ENCODE peak calls at places on chromosome 9, in eight cellular contexts. X is foreskin fibroblast, O is sigmoid colon, V is PC-3, Q is MM.1S, D is kidney epithelial cell, J is cardiac fibroblast, L is AG10803. M is an unnamed sample.

GRCh38 chr9:107170801-107171200 is 112.3 kb upstream of the RAD23B start:
- DNase-seq in X (no peak), O (no peak), V (no peak), Q (peak), D (no peak), J (no peak), L (peak), M (no peak)

GRCh38 chr9:115891929-115892328 is 261.7 kb upstream of the PAPPA start:
- DNase-seq in X (peak), O (no peak), V (peak), Q (no peak), D (no peak), J (peak), L (peak), M (no peak)

GRCh38 chr9:129667850-129668249 is 2.4 kb downstream of the PRRX2 start:
- DNase-seq in X (peak), O (no peak), V (peak), Q (no peak), D (no peak), J (no peak), L (peak), M (no peak)

GRCh38 chr9:6106576-6107339 is 91.3 kb upstream of the RANBP6 start:
- DNase-seq in X (peak), O (no peak), V (peak), Q (peak), D (no peak), J (peak), L (peak), M (no peak)

GRCh38 chr9:130117816-130118632 is 54.2 kb upstream of the NCS1 start:
- DNase-seq in X (peak), O (peak), V (peak), Q (no peak), D (no peak), J (peak), L (peak), M (no peak)

GRCh38 chr9:69546265-69546664 is 125.9 kb downstream of the APBA1 start:
- DNase-seq in X (peak), O (no peak), V (no peak), Q (no peak), D (no peak), J (peak), L (peak), M (no peak)

GRCh38 chr9:134172198-134173126 is 8.1 kb upstream of the RNU6ATAC start:
- DNase-seq in X (no peak), O (peak), V (no peak), Q (no peak), D (no peak), J (no peak), L (no peak), M (no peak)

GRCh38 chr9:137266162-137266527 is 11.0 kb downstream of the NELFB start:
- DNase-seq in X (no peak), O (no peak), V (no peak), Q (no peak), D (no peak), J (no peak), L (no peak), M (no peak)

GRCh38 chr9:130866474-130866965 is 30.1 kb downstream of the QRFP start:
- DNase-seq in X (peak), O (peak), V (peak), Q (peak), D (peak), J (peak), L (peak), M (no peak)

GRCh38 chr9:82271099-82271498 is 282.5 kb downstream of the SPATA31D1 start:
- DNase-seq in X (peak), O (no peak), V (peak), Q (no peak), D (peak), J (peak), L (peak), M (no peak)

GRCh38 chr9:1647776-1648175 is 367.4 kb upstream of the SMARCA2 start:
- DNase-seq in X (peak), O (no peak), V (peak), Q (no peak), D (no peak), J (no peak), L (peak), M (no peak)

GRCh38 chr9:108511200-108511756 is 344.5 kb downstream of the ACTL7B start:
- DNase-seq in X (peak), O (no peak), V (no peak), Q (no peak), D (no peak), J (peak), L (peak), M (no peak)

GRCh38 chr9:19998823-19999455 is 210.1 kb upstream of the SLC24A2 start:
- DNase-seq in X (peak), O (no peak), V (peak), Q (no peak), D (no peak), J (no peak), L (peak), M (peak)

GRCh38 chr9:19998153-19998552 is 209.3 kb upstream of the SLC24A2 start:
- DNase-seq in X (peak), O (no peak), V (peak), Q (no peak), D (no peak), J (peak), L (peak), M (peak)

GRCh38 chr9:19999491-20000057 is 210.7 kb upstream of the SLC24A2 start:
- DNase-seq in X (peak), O (no peak), V (peak), Q (no peak), D (peak), J (peak), L (peak), M (peak)

GRCh38 chr9:19995619-19996018 is 206.8 kb upstream of the SLC24A2 start:
- DNase-seq in X (no peak), O (no peak), V (no peak), Q (no peak), D (no peak), J (no peak), L (no peak), M (no peak)

DNA sequence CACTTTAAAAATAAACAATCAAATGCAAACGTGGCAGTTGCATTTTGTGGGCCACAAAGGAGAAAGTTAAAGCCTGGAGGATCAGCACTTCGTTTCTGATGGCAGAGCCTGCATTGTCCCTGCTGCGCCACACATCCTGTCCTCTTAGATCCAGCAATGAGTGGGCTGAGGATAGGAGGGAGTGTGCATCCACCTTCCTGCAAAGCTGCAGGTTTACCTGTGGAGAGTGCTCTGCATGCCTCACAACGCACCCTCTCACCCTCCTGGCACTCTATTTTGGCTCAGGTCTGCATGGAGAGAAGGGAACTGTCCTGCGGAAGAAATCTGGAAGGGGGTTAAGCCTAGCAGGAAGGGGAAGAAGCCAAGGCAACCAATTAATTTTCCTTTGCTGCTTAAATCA is 212.2 kb upstream of the SLC24A2 start:
- DNase-seq in X (no peak), O (no peak), V (no peak), Q (no peak), D (no peak), J (no peak), L (no peak), M (no peak)
- TF ChIP-seq CTCF in X (no peak), O (no peak), V (no peak), Q (no peak), D (no peak), J (no peak), L (no peak), M (no peak)

DNA sequence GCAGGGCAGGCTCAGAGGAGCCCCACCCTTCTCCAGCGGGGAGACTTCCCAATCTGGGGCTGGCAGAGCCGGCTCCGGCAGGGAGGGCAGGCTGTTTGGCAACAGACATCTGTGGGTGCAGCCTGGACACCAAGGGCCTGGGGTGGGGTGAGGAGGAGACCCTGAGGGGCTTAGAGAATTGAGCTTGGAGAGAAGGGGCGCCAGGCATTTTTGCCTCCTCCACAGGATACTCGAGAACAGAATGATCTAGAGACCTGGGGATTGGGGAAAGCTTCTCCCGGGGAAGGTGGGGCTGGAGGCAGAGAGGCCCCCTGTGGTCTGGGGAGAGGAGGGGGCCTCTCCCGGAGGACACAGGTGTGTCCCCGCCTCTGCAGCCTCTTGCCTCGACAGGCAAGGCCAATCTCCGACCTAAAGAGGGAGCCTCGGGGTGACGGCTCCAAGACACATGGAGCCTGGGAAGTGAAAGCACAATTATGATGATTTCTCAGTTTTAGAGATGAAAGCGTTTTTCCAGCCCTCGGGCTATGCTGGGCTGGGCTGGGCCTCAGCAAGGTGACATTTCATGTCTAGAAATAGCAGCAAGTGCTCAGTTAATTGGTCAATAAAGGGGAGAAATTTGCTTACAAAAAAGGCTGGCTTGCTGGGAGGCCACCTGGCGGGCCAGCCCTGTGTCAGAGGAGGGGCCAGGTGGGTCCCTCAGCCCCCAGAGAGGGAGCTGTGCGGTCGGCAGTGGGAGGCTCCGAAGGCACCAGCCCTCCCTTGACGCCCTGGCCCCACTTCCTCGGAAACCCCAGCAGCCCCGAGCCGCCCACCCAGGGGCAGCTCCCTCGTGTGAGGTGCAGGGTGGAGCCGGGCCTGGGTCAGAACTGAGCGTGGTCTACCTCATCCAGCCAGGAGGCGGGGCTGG is 8.2 kb downstream of the LHX3 start:
- DNase-seq in X (no peak), O (no peak), V (peak), Q (no peak), D (no peak), J (no peak), L (no peak), M (no peak)
- H3K4me3 ChIP-seq in X (no peak), O (no peak), V (no peak), Q (no peak), D (no peak), J (no peak), L (no peak), M (no peak)

GRCh38 chr9:97761879-97762278 is 64.7 kb upstream of the XPA start:
- DNase-seq in X (no peak), O (no peak), V (no peak), Q (no peak), D (no peak), J (no peak), L (no peak), M (no peak)

GRCh38 chr9:97756991-97757390 is 59.9 kb upstream of the XPA start:
- DNase-seq in X (no peak), O (no peak), V (no peak), Q (no peak), D (no peak), J (no peak), L (no peak), M (no peak)

GRCh38 chr9:97758334-97758916 is 61.3 kb upstream of the XPA start:
- DNase-seq in X (no peak), O (no peak), V (no peak), Q (no peak), D (no peak), J (no peak), L (no peak), M (no peak)

GRCh38 chr9:97761066-97761598 is 64.0 kb upstream of the XPA start:
- DNase-seq in X (no peak), O (no peak), V (no peak), Q (no peak), D (no peak), J (no peak), L (no peak), M (no peak)

DNA sequence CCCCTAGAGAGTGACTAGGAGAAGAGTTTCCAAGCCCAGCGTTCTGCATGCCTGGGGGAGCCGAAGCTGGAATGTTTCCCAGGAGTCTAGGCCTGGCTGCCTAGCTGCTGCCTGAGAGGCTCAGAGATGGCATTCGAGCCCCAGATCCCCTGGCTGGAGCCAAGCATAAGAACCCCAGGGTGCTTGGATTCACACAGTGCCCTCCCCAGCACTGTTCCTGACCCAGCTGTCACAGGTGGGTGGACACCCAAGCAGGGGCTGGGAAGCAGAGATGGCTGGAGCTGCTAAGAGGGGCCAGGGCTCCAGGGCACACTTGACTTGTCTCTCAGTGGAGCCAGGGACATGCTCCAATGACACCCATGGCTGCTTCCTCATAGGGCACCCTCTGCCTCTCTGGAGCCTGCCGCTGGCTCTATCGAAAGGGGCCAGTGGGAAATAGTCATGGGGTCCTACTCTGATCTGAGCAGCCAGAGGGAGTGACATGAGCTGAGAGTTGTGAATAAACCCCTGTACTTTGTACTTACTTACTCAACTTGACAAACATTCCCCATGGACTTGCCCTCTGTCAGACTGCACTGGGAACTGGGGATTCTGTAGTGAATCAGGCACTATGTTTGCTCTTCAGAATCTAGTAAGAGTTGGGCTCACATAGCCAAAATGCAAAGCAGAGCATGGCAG is 62.6 kb upstream of the XPA start:
- DNase-seq in X (no peak), O (no peak), V (no peak), Q (no peak), D (no peak), J (no peak), L (peak), M (no peak)
- TF ChIP-seq CTCF in X (no peak), O (no peak), V (no peak), Q (no peak), D (no peak), J (no peak), L (no peak), M (no peak)

GRCh38 chr9:128431207-128431606 is 10.6 kb downstream of the CERCAM start:
- DNase-seq in X (no peak), O (no peak), V (no peak), Q (no peak), D (no peak), J (no peak), L (no peak), M (no peak)
- H3K4me3 ChIP-seq in X (no peak), O (no peak), V (no peak), Q (no peak), D (no peak), J (no peak), L (no peak), M (no peak)

GRCh38 chr9:88533951-88534455 is 975 bp upstream of the NXNL2 start:
- DNase-seq in X (peak), O (peak), V (peak), Q (no peak), D (no peak), J (peak), L (peak), M (no peak)
- TF ChIP-seq CTCF in X (peak), O (no peak), V (peak), Q (no peak), D (no peak), J (no peak), L (no peak), M (no peak)

GRCh38 chr9:92761686-92762085 is 2.9 kb downstream of the BICD2 start:
- DNase-seq in X (no peak), O (no peak), V (no peak), Q (no peak), D (no peak), J (no peak), L (no peak), M (no peak)
- H3K4me3 ChIP-seq in X (no peak), O (no peak), V (no peak), Q (peak), D (no peak), J (no peak), L (no peak), M (no peak)